ENCODE peak calls at places on chromosomes 11 and 22, in nine cellular contexts. M is stimulated activated CD8-positive, alpha-beta memory T cell treated with anti-CD3 and anti-CD28 coated beads, Interleukin-4, amount 100 ng/mL, for 1 hour; P is WERI-Rb-1; R is choroid plexus epithelial cell; N is amniotic stem cell; S is lung; T is GM12865; F is GM23338; C is T-helper 2 cell. I is an unnamed sample.

GRCh38 chr11:33719587-33719986 is 16.6 kb downstream of the CD59 start:
- DNase-seq in M (no peak), P (no peak), R (no peak), N (no peak), S (no peak), T (no peak), F (no peak), C (no peak), I (no peak)

GRCh38 chr11:77269484-77270123 is 31.9 kb downstream of the GDPD4 start:
- DNase-seq in M (no peak), P (no peak), R (peak; percentile 25), N (no peak), S (no peak), T (no peak), F (no peak), C (no peak), I (no peak)

GRCh38 chr11:91489989-91490388 is 734.6 kb upstream of the FAT3 start:
- DNase-seq in M (no peak), P (no peak), R (no peak), N (no peak), S (no peak), T (no peak), F (peak; percentile 50), C (no peak), I (no peak)

GRCh38 chr11:126485021-126485781 is 129.7 kb downstream of the ST3GAL4 start:
- DNase-seq in M (no peak), P (no peak), R (peak; percentile 49), N (no peak), S (no peak), T (peak; percentile 33), F (no peak), C (no peak), I (no peak)

GRCh38 chr11:67395555-67396257 is 3.9 kb downstream of the RAD9A start:
- DNase-seq in M (no peak), P (no peak), R (no peak), N (no peak), S (no peak), T (no peak), F (no peak), C (no peak), I (no peak)

GRCh38 chr22:38699784-38700183 is 959 bp downstream of the JOSD1 start:
- DNase-seq in M (no peak), P (no peak), R (peak; percentile 64), N (no peak), S (no peak), T (no peak), F (no peak), C (no peak), I (no peak)

GRCh38 chr11:128417607-128418324 is 169.6 kb downstream of the ETS1 start:
- DNase-seq in M (no peak), P (no peak), R (peak; percentile 95), N (peak; percentile 68), S (no peak), T (no peak), F (no peak), C (no peak), I (peak; percentile 43)

GRCh38 chr11:127470485-127470884 is 469.9 kb upstream of the KIRREL3 start:
- DNase-seq in M (no peak), P (peak; percentile 45), R (no peak), N (no peak), S (no peak), T (peak; percentile 9), F (peak; percentile 56), C (no peak), I (peak; percentile 21)

GRCh38 chr22:30863161-30863833 is 105.3 kb downstream of the MORC2 start:
- DNase-seq in M (no peak), P (peak; percentile 28), R (no peak), N (no peak), S (no peak), T (no peak), F (peak; percentile 62), C (no peak), I (no peak)

GRCh38 chr11:5737091-5737490 is 843 bp downstream of the OR56B1 start:
- DNase-seq in M (no peak), P (no peak), R (peak; percentile 47), N (no peak), S (no peak), T (no peak), F (no peak), C (no peak), I (no peak)

GRCh38 chr11:93512073-93512475 is 31.1 kb downstream of the SMCO4 start:
- DNase-seq in M (no peak), P (no peak), R (no peak), N (no peak), S (no peak), T (no peak), F (no peak), C (no peak), I (no peak)

GRCh38 chr11:131687291-131688055 is 317.1 kb downstream of the NTM start:
- DNase-seq in M (no peak), P (no peak), R (no peak), N (no peak), S (no peak), T (no peak), F (no peak), C (no peak), I (no peak)

GRCh38 chr22:29744902-29745301 is 21.9 kb downstream of the ZMAT5 start:
- DNase-seq in M (no peak), P (peak; percentile 53), R (peak; percentile 40), N (no peak), S (no peak), T (no peak), F (no peak), C (no peak), I (no peak)

GRCh38 chr11:92149996-92150395 is 74.6 kb upstream of the FAT3 start:
- DNase-seq in M (no peak), P (no peak), R (peak; percentile 7), N (no peak), S (no peak), T (no peak), F (peak; percentile 36), C (no peak), I (no peak)

GRCh38 chr22:23800297-23801237 is 13.8 kb downstream of the SMARCB1 start:
- DNase-seq in M (no peak), P (no peak), R (no peak), N (no peak), S (no peak), T (peak; percentile 93), F (no peak), C (no peak), I (no peak)

GRCh38 chr11:2378527-2379210 is 1.6 kb downstream of the CD81 start:
- DNase-seq in M (no peak), P (no peak), R (peak; percentile 48), N (no peak), S (no peak), T (no peak), F (no peak), C (no peak), I (no peak)

GRCh38 chr11:113805640-113806039 is 26.0 kb downstream of the CLDN25 start:
- DNase-seq in M (no peak), P (no peak), R (peak; percentile 43), N (no peak), S (no peak), T (no peak), F (no peak), C (no peak), I (no peak)

I was measured in A172.